ENCODE peak calls at places on chromosomes 5 and 9, in nine cellular contexts. One of them, this sample, is unnamed.
A peak's percentile ranks its signal among the peaks of the same experiment; 100 is the strongest.

GRCh38 chr9:92100237-92100911 is 14.8 kb downstream of the SPTLC1 start:
- DNase-seq in activated gamma-delta T cell treated with anti-CD3 and anti-CD28 coated beads, Interleukin-2, amount 50 U/mL, for 16 hours: no peak
- DNase-seq in T1000: no peak
- DNase-seq in stromal cell of bone marrow: peak; percentile 31
- DNase-seq in upper lobe of right lung: no peak
- DNase-seq in cardiac muscle cell: no peak
- DNase-seq in activated CD4-positive, alpha-beta T cell treated with anti-CD3 and anti-CD28 coated beads, Interleukin-2, amount 50 U/mL, for 48 hours: no peak
- DNase-seq in NCI-H748 treated with DMSO at 0.1 percent for 48 hours: no peak
- DNase-seq in NCI-H1436: no peak
- DNase-seq in this sample: no peak

GRCh38 chr5:1594336-1595106 is 70.8 kb upstream of the LPCAT1 start:
- DNase-seq in activated gamma-delta T cell treated with anti-CD3 and anti-CD28 coated beads, Interleukin-2, amount 50 U/mL, for 16 hours: peak; percentile 82
- DNase-seq in T1000: peak; percentile 36
- DNase-seq in stromal cell of bone marrow: no peak
- DNase-seq in upper lobe of right lung: peak; percentile 95
- DNase-seq in cardiac muscle cell: peak; percentile 95
- DNase-seq in activated CD4-positive, alpha-beta T cell treated with anti-CD3 and anti-CD28 coated beads, Interleukin-2, amount 50 U/mL, for 48 hours: peak; percentile 73
- DNase-seq in NCI-H748 treated with DMSO at 0.1 percent for 48 hours: no peak
- DNase-seq in NCI-H1436: peak; percentile 72
- DNase-seq in this sample: peak; percentile 88

GRCh38 chr9:134959126-134959970 is 41.6 kb upstream of the FCN1 start:
- DNase-seq in activated gamma-delta T cell treated with anti-CD3 and anti-CD28 coated beads, Interleukin-2, amount 50 U/mL, for 16 hours: no peak
- DNase-seq in T1000: no peak
- DNase-seq in stromal cell of bone marrow: no peak
- DNase-seq in upper lobe of right lung: peak; percentile 46
- DNase-seq in cardiac muscle cell: no peak
- DNase-seq in activated CD4-positive, alpha-beta T cell treated with anti-CD3 and anti-CD28 coated beads, Interleukin-2, amount 50 U/mL, for 48 hours: no peak
- DNase-seq in NCI-H748 treated with DMSO at 0.1 percent for 48 hours: no peak
- DNase-seq in NCI-H1436: no peak
- DNase-seq in this sample: no peak

GRCh38 chr5:149323235-149324205 is 21.8 kb upstream of the GRPEL2 start:
- DNase-seq in activated gamma-delta T cell treated with anti-CD3 and anti-CD28 coated beads, Interleukin-2, amount 50 U/mL, for 16 hours: no peak
- DNase-seq in T1000: no peak
- DNase-seq in stromal cell of bone marrow: peak; percentile 35
- DNase-seq in upper lobe of right lung: no peak
- DNase-seq in cardiac muscle cell: no peak
- DNase-seq in activated CD4-positive, alpha-beta T cell treated with anti-CD3 and anti-CD28 coated beads, Interleukin-2, amount 50 U/mL, for 48 hours: no peak
- DNase-seq in NCI-H748 treated with DMSO at 0.1 percent for 48 hours: no peak
- DNase-seq in NCI-H1436: no peak
- DNase-seq in this sample: no peak

GRCh38 chr9:14661421-14662059 is 31.7 kb downstream of the ZDHHC21 start:
- DNase-seq in activated gamma-delta T cell treated with anti-CD3 and anti-CD28 coated beads, Interleukin-2, amount 50 U/mL, for 16 hours: no peak
- DNase-seq in T1000: no peak
- DNase-seq in stromal cell of bone marrow: no peak
- DNase-seq in upper lobe of right lung: no peak
- DNase-seq in cardiac muscle cell: peak; percentile 59
- DNase-seq in activated CD4-positive, alpha-beta T cell treated with anti-CD3 and anti-CD28 coated beads, Interleukin-2, amount 50 U/mL, for 48 hours: no peak
- DNase-seq in NCI-H748 treated with DMSO at 0.1 percent for 48 hours: peak; percentile 49
- DNase-seq in NCI-H1436: peak; percentile 43
- DNase-seq in this sample: no peak

GRCh38 chr5:135039526-135040296 is 5.7 kb upstream of the PITX1 start:
- DNase-seq in activated gamma-delta T cell treated with anti-CD3 and anti-CD28 coated beads, Interleukin-2, amount 50 U/mL, for 16 hours: no peak
- DNase-seq in T1000: no peak
- DNase-seq in stromal cell of bone marrow: no peak
- DNase-seq in upper lobe of right lung: no peak
- DNase-seq in cardiac muscle cell: peak; percentile 38
- DNase-seq in activated CD4-positive, alpha-beta T cell treated with anti-CD3 and anti-CD28 coated beads, Interleukin-2, amount 50 U/mL, for 48 hours: no peak
- DNase-seq in NCI-H748 treated with DMSO at 0.1 percent for 48 hours: no peak
- DNase-seq in NCI-H1436: peak; percentile 8
- DNase-seq in this sample: no peak

GRCh38 chr9:133601746-133602145 is 7.4 kb downstream of the FAM163B start:
- DNase-seq in activated gamma-delta T cell treated with anti-CD3 and anti-CD28 coated beads, Interleukin-2, amount 50 U/mL, for 16 hours: no peak
- DNase-seq in T1000: no peak
- DNase-seq in stromal cell of bone marrow: no peak
- DNase-seq in upper lobe of right lung: no peak
- DNase-seq in cardiac muscle cell: no peak
- DNase-seq in activated CD4-positive, alpha-beta T cell treated with anti-CD3 and anti-CD28 coated beads, Interleukin-2, amount 50 U/mL, for 48 hours: no peak
- DNase-seq in NCI-H748 treated with DMSO at 0.1 percent for 48 hours: no peak
- DNase-seq in NCI-H1436: no peak
- DNase-seq in this sample: no peak

GRCh38 chr9:77460938-77461337 is 187.2 kb downstream of the GNA14 start:
- DNase-seq in activated gamma-delta T cell treated with anti-CD3 and anti-CD28 coated beads, Interleukin-2, amount 50 U/mL, for 16 hours: no peak
- DNase-seq in T1000: no peak
- DNase-seq in stromal cell of bone marrow: no peak
- DNase-seq in upper lobe of right lung: no peak
- DNase-seq in cardiac muscle cell: no peak
- DNase-seq in activated CD4-positive, alpha-beta T cell treated with anti-CD3 and anti-CD28 coated beads, Interleukin-2, amount 50 U/mL, for 48 hours: no peak
- DNase-seq in NCI-H748 treated with DMSO at 0.1 percent for 48 hours: no peak
- DNase-seq in NCI-H1436: no peak
- DNase-seq in this sample: no peak